ENCODE peak calls at places on chromosomes 5 and 9, in nine cellular contexts. X is AG04450, Y is heart left ventricle, W is esophagus muscularis mucosa, Z is fibroblast of pulmonary artery, J is tibial artery, C is AG09309, N is SK-N-SH, P is choroid plexus epithelial cell. O is an unnamed sample.

GRCh38 chr5:128413356-128413755 is 124.7 kb downstream of the FBN2 start:
- DNase-seq in X (no peak), Y (no peak), W (no peak), Z (peak), J (no peak), C (no peak), N (no peak), P (peak), O (no peak)

GRCh38 chr5:1178529-1179382 is 22.6 kb upstream of the SLC6A19 start:
- DNase-seq in X (no peak), Y (no peak), W (no peak), Z (no peak), J (no peak), C (no peak), N (no peak), P (peak), O (no peak)

GRCh38 chr5:55276771-55277170 is 30.7 kb downstream of the DHX29 start:
- DNase-seq in X (no peak), Y (no peak), W (no peak), Z (no peak), J (no peak), C (peak), N (no peak), P (peak), O (no peak)

GRCh38 chr5:151094054-151094858 is 13.4 kb upstream of the TNIP1 start:
- DNase-seq in X (no peak), Y (no peak), W (no peak), Z (peak), J (no peak), C (no peak), N (no peak), P (peak), O (no peak)

GRCh38 chr9:33416996-33417395 is 14.6 kb upstream of the AQP7 start:
- DNase-seq in X (no peak), Y (no peak), W (no peak), Z (no peak), J (no peak), C (no peak), N (no peak), P (no peak), O (no peak)

GRCh38 chr9:133515240-133515610 is 9.5 kb downstream of the MYMK start:
- DNase-seq in X (no peak), Y (no peak), W (no peak), Z (no peak), J (no peak), C (no peak), N (no peak), P (no peak), O (no peak)

GRCh38 chr9:18542837-18543405 is 69.0 kb downstream of the ADAMTSL1 start:
- DNase-seq in X (no peak), Y (no peak), W (no peak), Z (peak), J (no peak), C (no peak), N (peak), P (no peak), O (no peak)

GRCh38 chr5:169602535-169602934 is 19.0 kb downstream of the SPDL1 start:
- DNase-seq in X (no peak), Y (no peak), W (no peak), Z (no peak), J (no peak), C (peak), N (no peak), P (no peak), O (no peak)

GRCh38 chr9:113463418-113464285 is at the start of gene RGS3:
- DNase-seq in X (no peak), Y (peak), W (no peak), Z (no peak), J (peak), C (no peak), N (no peak), P (peak), O (no peak)

GRCh38 chr5:155952486-155953105 is 374.4 kb upstream of the SGCD start:
- DNase-seq in X (no peak), Y (no peak), W (no peak), Z (no peak), J (no peak), C (no peak), N (peak), P (no peak), O (no peak)

GRCh38 chr9:133106511-133107244 is 14.4 kb downstream of the RALGDS start:
- DNase-seq in X (no peak), Y (no peak), W (no peak), Z (no peak), J (peak), C (no peak), N (no peak), P (no peak), O (no peak)

GRCh38 chr5:31121224-31121623 is 72.3 kb upstream of the CDH6 start:
- DNase-seq in X (no peak), Y (no peak), W (no peak), Z (no peak), J (no peak), C (no peak), N (no peak), P (no peak), O (no peak)

GRCh38 chr5:138722518-138722917 is 30.7 kb upstream of the CTNNA1 start:
- DNase-seq in X (no peak), Y (no peak), W (no peak), Z (no peak), J (no peak), C (no peak), N (no peak), P (no peak), O (no peak)

GRCh38 chr9:114696814-114697544 is 15.0 kb upstream of the TEX48 start:
- DNase-seq in X (no peak), Y (no peak), W (no peak), Z (no peak), J (no peak), C (no peak), N (no peak), P (peak), O (no peak)

GRCh38 chr9:75039006-75039405 is 10.9 kb upstream of the CARNMT1 start:
- DNase-seq in X (peak), Y (no peak), W (no peak), Z (peak), J (no peak), C (peak), N (no peak), P (peak), O (peak)

GRCh38 chr9:104743377-104743985 is 4.0 kb upstream of the NIPSNAP3A start:
- DNase-seq in X (peak), Y (peak), W (no peak), Z (peak), J (no peak), C (peak), N (peak), P (peak), O (peak)

GRCh38 chr5:176784218-176785165 is 25.9 kb upstream of the UNC5A start:
- DNase-seq in X (peak), Y (no peak), W (no peak), Z (peak), J (peak), C (peak), N (no peak), P (peak), O (peak)

GRCh38 chr9:5947912-5948311 is 57.2 kb downstream of the MLANA start:
- DNase-seq in X (no peak), Y (no peak), W (no peak), Z (no peak), J (no peak), C (no peak), N (no peak), P (peak), O (no peak)

GRCh38 chr5:40258205-40258604 is 421.5 kb upstream of the PTGER4 start:
- DNase-seq in X (no peak), Y (no peak), W (no peak), Z (peak), J (no peak), C (no peak), N (no peak), P (peak), O (no peak)

GRCh38 chr9:136981588-136982231 is 1.1 kb upstream of the LCNL1 start:
- DNase-seq in X (no peak), Y (peak), W (no peak), Z (peak), J (no peak), C (no peak), N (no peak), P (peak), O (no peak)

GRCh38 chr9:133713211-133713959 is 24.8 kb downstream of the SARDH start:
- DNase-seq in X (no peak), Y (peak), W (no peak), Z (no peak), J (peak), C (no peak), N (no peak), P (no peak), O (no peak)

GRCh38 chr9:72858089-72858912 is 94.6 kb downstream of the ALDH1A1 start:
- DNase-seq in X (no peak), Y (no peak), W (no peak), Z (peak), J (no peak), C (no peak), N (no peak), P (peak), O (no peak)

GRCh38 chr9:123338710-123339665 is 17.0 kb upstream of the CRB2 start:
- DNase-seq in X (no peak), Y (peak), W (no peak), Z (peak), J (no peak), C (no peak), N (no peak), P (peak), O (no peak)
- H3K4me3 ChIP-seq in X (no peak), Y (peak), W (peak), Z (no peak), J (peak), C (no peak), N (no peak), P (no peak), O (no peak)

DNA sequence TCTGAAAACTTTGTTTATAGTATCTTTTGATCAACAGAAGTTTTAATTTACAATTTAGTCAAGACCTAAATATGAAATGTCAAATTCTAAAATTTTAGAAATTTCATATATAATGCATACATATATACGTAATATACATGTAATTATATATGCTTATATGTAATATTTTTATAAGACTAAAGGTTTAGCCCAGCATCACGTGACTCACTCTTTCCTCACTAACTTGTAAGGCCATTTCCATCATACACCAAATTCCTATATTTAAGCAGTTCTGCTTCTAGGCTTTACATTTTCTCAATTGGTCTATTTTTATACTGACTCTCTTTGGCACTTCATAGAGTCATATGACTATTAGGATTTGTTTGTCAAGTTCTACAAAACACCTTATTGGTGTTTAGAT is 56.4 kb downstream of the CFAP95 start:
- DNase-seq in X (no peak), Y (no peak), W (no peak), Z (no peak), J (no peak), C (no peak), N (no peak), P (no peak), O (no peak)
- TF ChIP-seq CTCF in X (no peak), Y (no peak), W (no peak), Z (no peak), J (no peak), C (no peak), N (no peak), P (no peak), O (no peak)

DNA sequence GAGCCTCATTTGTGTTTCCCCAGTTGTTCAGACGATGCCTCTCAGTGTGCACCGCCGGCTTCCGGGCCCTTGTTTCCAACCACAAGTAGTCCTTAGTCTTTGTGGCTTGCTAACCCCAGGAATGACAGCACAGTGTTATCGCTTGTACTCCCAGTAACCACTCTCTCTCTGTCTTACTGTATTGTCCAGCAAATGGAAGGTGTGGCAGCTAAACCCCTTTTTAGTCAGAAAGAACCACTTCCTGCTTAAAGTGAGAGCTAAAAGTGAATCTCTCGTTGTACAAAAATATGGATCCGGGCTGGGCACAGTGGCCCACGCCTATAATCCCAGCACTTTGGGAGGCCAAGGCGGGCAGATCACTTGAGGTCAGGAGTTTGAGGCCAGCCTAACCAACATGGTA is 61.3 kb downstream of the ENC1 start:
- DNase-seq in X (no peak), Y (no peak), W (no peak), Z (no peak), J (no peak), C (no peak), N (no peak), P (peak), O (no peak)
- H3K4me3 ChIP-seq in X (no peak), Y (no peak), W (no peak), Z (no peak), J (no peak), C (no peak), N (no peak), P (no peak), O (no peak)

DNA sequence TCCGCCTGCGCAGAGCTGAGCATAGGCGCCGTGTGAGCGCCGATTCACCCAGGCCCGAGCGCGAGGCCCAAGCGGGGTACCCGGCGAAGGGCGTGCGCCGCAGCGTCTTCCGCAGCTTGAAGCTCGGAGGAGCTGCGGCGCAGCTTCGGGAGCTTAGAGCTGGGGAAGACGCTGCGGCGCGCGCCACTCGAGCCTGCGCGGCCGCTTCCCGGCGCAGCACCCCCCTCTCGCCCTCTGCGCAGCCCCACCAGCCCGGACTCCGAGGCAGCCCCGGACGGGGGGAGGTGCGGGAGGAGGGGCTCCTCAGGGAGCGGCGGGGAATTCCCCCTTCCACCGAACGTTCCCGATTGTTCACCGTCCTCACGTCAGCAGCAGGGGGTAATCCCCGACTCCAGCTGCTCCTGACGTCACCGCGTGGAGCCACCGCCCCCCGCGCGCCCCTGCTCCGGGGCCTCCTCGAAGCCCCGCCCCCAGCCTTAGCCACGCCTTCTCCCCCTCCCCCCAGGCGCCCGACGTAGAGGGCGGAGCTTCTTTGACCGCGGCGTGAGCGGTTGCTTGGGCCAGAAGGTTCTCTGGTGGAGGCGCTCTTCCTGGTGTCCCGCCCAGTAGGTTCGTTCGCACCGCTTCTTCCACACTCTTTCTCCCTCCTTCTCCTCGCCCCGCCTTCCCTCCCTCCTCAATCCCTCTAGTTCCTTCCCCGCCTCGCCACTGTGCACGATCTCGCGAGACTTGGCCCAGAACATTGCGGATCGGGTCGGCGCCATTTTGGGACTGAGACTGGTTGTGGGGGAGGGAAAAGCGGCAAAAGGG is at the start of gene GPBP1:
- DNase-seq in X (peak), Y (peak), W (peak), Z (peak), J (peak), C (peak), N (peak), P (peak), O (peak)
- TF ChIP-seq CTCF in X (no peak), Y (no peak), W (no peak), Z (no peak), J (no peak), C (no peak), N (no peak), P (no peak), O (no peak)

GRCh38 chr5:2753452-2754409 is 2.3 kb upstream of the IRX2 start:
- DNase-seq in X (no peak), Y (no peak), W (peak), Z (no peak), J (peak), C (no peak), N (no peak), P (no peak), O (no peak)

GRCh38 chr5:2752059-2752874 is 790 bp upstream of the IRX2 start:
- DNase-seq in X (no peak), Y (no peak), W (peak), Z (no peak), J (no peak), C (no peak), N (no peak), P (no peak), O (no peak)

GRCh38 chr5:2754621-2755370 is 3.3 kb upstream of the IRX2 start:
- DNase-seq in X (no peak), Y (no peak), W (peak), Z (no peak), J (peak), C (no peak), N (peak), P (no peak), O (no peak)

GRCh38 chr5:2751592-2752021 is at the start of gene IRX2:
- DNase-seq in X (no peak), Y (peak), W (peak), Z (peak), J (no peak), C (peak), N (no peak), P (peak), O (peak)

GRCh38 chr5:2752875-2753435 is 1.5 kb upstream of the IRX2 start:
- DNase-seq in X (no peak), Y (no peak), W (peak), Z (no peak), J (no peak), C (no peak), N (no peak), P (no peak), O (no peak)
- H3K4me3 ChIP-seq in X (no peak), Y (peak), W (no peak), Z (peak), J (peak), C (peak), N (no peak), P (no peak), O (peak)

DNA sequence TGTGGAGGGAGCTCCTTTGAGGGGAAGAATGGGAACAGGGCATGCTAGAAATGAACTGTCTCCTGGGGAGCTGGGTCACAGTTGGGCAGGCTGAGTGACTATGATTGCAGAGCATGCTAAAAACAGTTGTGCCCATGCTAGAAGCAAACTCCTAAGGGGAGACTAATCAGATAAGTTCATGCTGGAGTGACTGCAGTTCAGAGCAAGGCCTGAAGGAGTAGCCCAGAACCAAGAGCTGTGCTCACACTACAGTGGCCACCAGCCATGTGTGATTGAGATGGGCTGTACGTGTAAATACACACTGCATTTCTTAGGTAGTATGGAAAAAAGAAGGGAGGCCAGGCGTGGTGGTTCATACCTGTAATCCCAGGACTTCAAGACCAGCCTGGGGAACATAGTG is 10.3 kb upstream of the AK1 start:
- DNase-seq in X (no peak), Y (no peak), W (no peak), Z (no peak), J (no peak), C (no peak), N (no peak), P (peak), O (no peak)
- TF ChIP-seq CTCF in X (peak), Y (no peak), W (no peak), Z (peak), J (no peak), C (no peak), N (no peak), P (peak), O (no peak)